ENCODE peak calls at places on chromosomes 1 and 21, in six cellular contexts. I is A549, R is endothelial cell of umbilical vein, G is HepG2, E is K562, S is GM12878. W is an unnamed sample.
A peak's percentile ranks its signal among the peaks of the same experiment; 100 is the strongest.

GRCh38 chr1:168042362-168042761 is 94.4 kb downstream of the GPR161 start:
- DNase-seq in I (no peak), R (no peak), G (peak; percentile 4), E (no peak), S (no peak), W (no peak)

GRCh38 chr1:41492341-41492848 is 7.9 kb upstream of the EDN2 start:
- DNase-seq in I (peak; percentile 65), R (peak; percentile 31), G (no peak), E (peak; percentile 79), S (no peak), W (peak; percentile 67)

GRCh38 chr21:45408271-45408791 is 3.4 kb downstream of the COL18A1 start:
- DNase-seq in I (no peak), R (no peak), G (no peak), E (no peak), S (no peak), W (no peak)

GRCh38 chr1:205261946-205262668 is 34.4 kb downstream of the TMCC2 start:
- DNase-seq in I (no peak), R (peak; percentile 20), G (no peak), E (no peak), S (no peak), W (no peak)

GRCh38 chr1:41539416-41539800 is 54.9 kb upstream of the EDN2 start:
- DNase-seq in I (no peak), R (no peak), G (no peak), E (no peak), S (no peak), W (no peak)

GRCh38 chr21:28118570-28118969 is 874.1 kb downstream of the LTN1 start:
- DNase-seq in I (no peak), R (no peak), G (no peak), E (no peak), S (no peak), W (no peak)

GRCh38 chr1:90706437-90707362 is 10.4 kb downstream of the BARHL2 start:
- DNase-seq in I (peak; percentile 12), R (no peak), G (peak; percentile 5), E (no peak), S (no peak), W (peak; percentile 22)

GRCh38 chr1:40404670-40405462 is 31.3 kb downstream of the SMAP2 start:
- DNase-seq in I (peak; percentile 54), R (peak; percentile 75), G (peak; percentile 60), E (peak; percentile 50), S (no peak), W (peak; percentile 73)

GRCh38 chr1:224565186-224565585 is 50.9 kb upstream of the CNIH3 start:
- DNase-seq in I (peak; percentile 74), R (peak; percentile 16), G (peak; percentile 25), E (no peak), S (no peak), W (peak; percentile 98)

GRCh38 chr1:156385534-156386031 is 16.6 kb downstream of the RHBG start:
- DNase-seq in I (peak; percentile 70), R (peak; percentile 49), G (peak; percentile 55), E (peak; percentile 74), S (no peak), W (peak; percentile 77)

GRCh38 chr1:243432136-243432535 is 176.3 kb downstream of the SDCCAG8 start:
- DNase-seq in I (no peak), R (no peak), G (no peak), E (no peak), S (no peak), W (no peak)

GRCh38 chr1:228753933-228754332 is 18.7 kb downstream of the RHOU start:
- DNase-seq in I (no peak), R (no peak), G (no peak), E (no peak), S (no peak), W (no peak)

GRCh38 chr1:25628741-25629421 is 12.3 kb downstream of the MAN1C1 start:
- DNase-seq in I (no peak), R (no peak), G (no peak), E (no peak), S (no peak), W (no peak)

GRCh38 chr1:226980565-226981385 is 40.7 kb downstream of the COQ8A start:
- DNase-seq in I (no peak), R (no peak), G (no peak), E (no peak), S (no peak), W (no peak)

GRCh38 chr1:70426154-70427131 is 15.4 kb downstream of the CTH start:
- DNase-seq in I (no peak), R (no peak), G (no peak), E (no peak), S (no peak), W (no peak)

GRCh38 chr1:151968058-151968457 is 25.6 kb downstream of the S100A10 start:
- DNase-seq in I (peak; percentile 74), R (peak; percentile 56), G (peak; percentile 66), E (peak; percentile 51), S (no peak), W (peak; percentile 72)

GRCh38 chr1:174800221-174800791 is 199.4 kb upstream of the CACYBP start:
- DNase-seq in I (no peak), R (no peak), G (no peak), E (no peak), S (no peak), W (no peak)

GRCh38 chr1:232705815-232706575 is 76.1 kb upstream of the SIPA1L2 start:
- DNase-seq in I (no peak), R (no peak), G (no peak), E (no peak), S (no peak), W (peak; percentile 6)

GRCh38 chr1:212457740-212458338 is 25.1 kb downstream of the NENF start:
- DNase-seq in I (peak; percentile 71), R (peak; percentile 42), G (peak; percentile 23), E (peak; percentile 71), S (no peak), W (peak; percentile 75)

GRCh38 chr1:55943012-55943411 is 636.4 kb downstream of the PLPP3 start:
- DNase-seq in I (no peak), R (no peak), G (no peak), E (no peak), S (no peak), W (no peak)

GRCh38 chr1:111220302-111220890 is 7.1 kb upstream of the CHI3L2 start:
- DNase-seq in I (no peak), R (no peak), G (no peak), E (no peak), S (no peak), W (no peak)

GRCh38 chr21:21612446-21612845 is 614.2 kb downstream of the NCAM2 start:
- DNase-seq in I (no peak), R (peak; percentile 47), G (no peak), E (no peak), S (no peak), W (peak; percentile 18)

GRCh38 chr1:64539808-64540207 is 69.9 kb downstream of the CACHD1 start:
- DNase-seq in I (no peak), R (peak; percentile 84), G (no peak), E (no peak), S (no peak), W (no peak)

DNA sequence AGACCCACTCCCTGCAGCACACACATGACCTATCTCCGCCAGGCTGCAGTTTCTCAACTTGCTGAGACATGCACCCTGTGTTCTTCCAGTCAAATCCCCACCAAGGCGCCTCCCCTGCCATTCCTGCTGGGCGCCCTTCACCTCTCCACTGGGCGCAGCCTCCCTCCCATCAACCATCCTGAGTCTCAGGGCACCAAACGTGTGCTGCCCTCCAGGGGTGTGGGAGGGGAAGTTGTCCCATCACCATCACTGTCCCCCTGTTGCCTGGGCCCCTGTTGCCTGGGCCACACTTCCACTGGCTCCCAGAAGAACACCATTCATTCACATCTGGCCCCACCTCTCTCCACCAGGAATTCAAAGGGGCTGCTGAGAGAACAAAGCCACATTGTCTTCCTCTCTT is 44.9 kb upstream of the EFHD2 start:
- DNase-seq in I (peak; percentile 35), R (no peak), G (no peak), E (peak; percentile 54), S (no peak), W (no peak)
- TF ChIP-seq CTCF in I (no peak), R (no peak), G (peak; percentile 45), E (peak; percentile 63), S (peak; percentile 24), W (peak; percentile 15)

GRCh38 chr1:33918368-33918767 is 54.5 kb downstream of the HMGB4 start:
- DNase-seq in I (no peak), R (no peak), G (no peak), E (peak; percentile 16), S (no peak), W (peak; percentile 2)
- TF ChIP-seq MYC in I (no peak), R (no peak), G (no peak), E (no peak), S (no peak), W (no peak)

GRCh38 chr1:180534199-180534598 is 24.6 kb upstream of the OVAAL start:
- DNase-seq in I (no peak), R (no peak), G (no peak), E (no peak), S (no peak), W (no peak)

GRCh38 chr1:180536796-180537372 is 21.9 kb upstream of the OVAAL start:
- DNase-seq in I (no peak), R (no peak), G (no peak), E (no peak), S (no peak), W (no peak)

GRCh38 chr1:180532854-180533253 is 25.9 kb upstream of the OVAAL start:
- DNase-seq in I (no peak), R (no peak), G (no peak), E (no peak), S (no peak), W (no peak)

GRCh38 chr1:180533571-180533987 is 25.2 kb upstream of the OVAAL start:
- DNase-seq in I (peak; percentile 72), R (peak; percentile 66), G (peak; percentile 53), E (peak; percentile 85), S (no peak), W (peak; percentile 68)

GRCh38 chr1:180535418-180535999 is 23.3 kb upstream of the OVAAL start:
- DNase-seq in I (no peak), R (no peak), G (no peak), E (no peak), S (no peak), W (no peak)
- H3K4me3 ChIP-seq in I (no peak overlapping the region), R (no peak overlapping the region), G (no peak overlapping the region), E (no peak overlapping the region), S (no peak overlapping the region), W (no peak overlapping the region)

GRCh38 chr21:31865429-31865970 is 7.3 kb upstream of the HUNK start:
- DNase-seq in I (no peak), R (no peak), G (no peak), E (no peak), S (no peak), W (no peak)

GRCh38 chr21:31857096-31857495 is 15.7 kb upstream of the HUNK start:
- DNase-seq in I (no peak), R (no peak), G (no peak), E (no peak), S (no peak), W (no peak)

GRCh38 chr21:31860851-31861250 is 12.0 kb upstream of the HUNK start:
- DNase-seq in I (no peak), R (no peak), G (no peak), E (no peak), S (no peak), W (no peak)

GRCh38 chr21:31866077-31866511 is 6.7 kb upstream of the HUNK start:
- DNase-seq in I (peak; percentile 80), R (peak; percentile 72), G (peak; percentile 65), E (peak; percentile 76), S (no peak), W (peak; percentile 80)

DNA sequence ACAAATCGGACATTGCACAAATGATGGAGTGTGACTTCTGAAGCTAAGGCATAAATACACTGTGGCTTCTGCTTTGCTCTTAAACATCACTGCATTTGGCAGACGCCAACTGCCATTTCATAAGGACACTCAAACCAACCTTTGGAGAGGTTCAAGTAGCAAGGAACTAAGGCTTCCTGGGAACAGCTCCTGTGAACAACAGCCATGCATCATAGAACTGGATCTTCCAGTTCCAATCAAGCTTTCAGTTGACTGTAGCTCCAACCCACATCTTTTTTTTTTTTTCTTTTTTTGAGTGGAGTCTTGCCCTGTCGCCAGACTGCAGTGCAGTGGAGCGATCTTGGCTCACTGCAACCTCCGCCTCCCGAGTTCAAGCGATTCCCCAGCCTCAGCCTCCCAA is 10.7 kb upstream of the HUNK start:
- DNase-seq in I (no peak), R (no peak), G (no peak), E (no peak), S (no peak), W (no peak)
- TF ChIP-seq CTCF in I (no peak), R (no peak), G (no peak), E (no peak), S (no peak), W (no peak)

W was measured in NB4.